ENCODE peak calls at places on chromosomes 12 and 14, in nine cellular contexts. Y is cardiac septum; V is stimulated activated CD4-positive, alpha-beta T cell treated with anti-CD3 and anti-CD28 coated beads, Interleukin-2, amount 100 ng/mL, for 48 hours; J is smooth muscle cell of the brain vasculature; B is EH; C is globus pallidus; Z is H54; M is T-helper 22 cell; A is occipital lobe. E is an unnamed sample.
A peak's percentile ranks its signal among the peaks of the same experiment; 100 is the strongest.

GRCh38 chr14:68694516-68695235 is 98.2 kb downstream of the ZFP36L1 start:
- DNase-seq in B (no peak), Z (no peak), A (no peak), J (no peak), Y (peak; percentile 66), M (no peak), V (no peak), C (no peak), E (no peak)

GRCh38 chr14:46820291-46820690 is 168.7 kb upstream of the RPL10L start:
- DNase-seq in J (no peak), C (no peak), M (no peak), Y (no peak), B (no peak), A (no peak), Z (no peak), V (no peak), E (no peak)

GRCh38 chr12:130514149-130514551 is 176.5 kb downstream of the PIWIL1 start:
- DNase-seq in A (no peak), C (no peak), Z (no peak), M (no peak), B (no peak), Y (no peak), V (no peak), J (no peak), E (no peak)

GRCh38 chr14:51474854-51475253 is 176.9 kb upstream of the FRMD6 start:
- DNase-seq in V (no peak), A (no peak), C (no peak), Z (no peak), B (no peak), M (no peak), Y (no peak), J (no peak), E (no peak)

GRCh38 chr12:106282457-106283097 is 20.0 kb upstream of the TCP11L2 start:
- DNase-seq in V (peak; percentile 36), A (no peak), M (peak; percentile 10), Z (peak; percentile 49), Y (peak; percentile 84), B (peak; percentile 74), C (no peak), J (no peak), E (peak; percentile 30)

GRCh38 chr12:100799770-100800169 is 5.2 kb downstream of the ANO4 start:
- DNase-seq in Z (no peak), C (peak; percentile 87), Y (no peak), A (peak; percentile 12), M (no peak), V (no peak), B (peak; percentile 49), J (no peak), E (no peak)

GRCh38 chr12:109455706-109456105 is 21.4 kb downstream of the KCTD10 start:
- DNase-seq in Z (no peak), A (no peak), C (no peak), V (no peak), B (peak; percentile 39), M (no peak), Y (no peak), J (no peak), E (no peak)

GRCh38 chr14:90281261-90281660 is 24.9 kb downstream of the PSMC1 start:
- DNase-seq in C (no peak), J (no peak), Z (peak; percentile 90), M (no peak), B (peak; percentile 91), V (no peak), Y (no peak), A (no peak), E (no peak)

GRCh38 chr14:20498622-20499021 is 6.7 kb upstream of the RNASE10 start:
- DNase-seq in B (no peak), V (no peak), Y (no peak), C (no peak), Z (no peak), A (no peak), M (no peak), J (no peak), E (no peak)

GRCh38 chr14:45793081-45793480 is 540.1 kb upstream of the MIS18BP1 start:
- DNase-seq in Y (no peak), J (no peak), A (no peak), B (no peak), C (no peak), M (no peak), Z (no peak), V (no peak), E (no peak)

GRCh38 chr12:3896851-3897351 is 23.7 kb upstream of the PARP11 start:
- DNase-seq in A (no peak), M (no peak), Y (no peak), V (no peak), B (peak; percentile 7), C (peak; percentile 34), J (no peak), Z (no peak), E (no peak)

E was measured in NCI-H2029 treated with DMSO at 0.1 percent for 48 hours.